ENCODE peak calls at places on chromosomes 1 and 21, in four cellular contexts. E is activated naive CD8-positive, alpha-beta T cell treated with anti-CD3 and anti-CD28 coated beads for 36 hours; P is skeletal muscle cell; S is NCI-H774. H is an unnamed sample.

GRCh38 chr21:42777064-42777756 is 102.1 kb downstream of the WDR4 start:
- DNase-seq in E (no peak), S (no peak), P (no peak), H (no peak)

GRCh38 chr1:231702804-231703203 is 76.2 kb downstream of the DISC1 start:
- DNase-seq in S (no peak), E (no peak), P (no peak), H (peak; percentile 18)

GRCh38 chr1:2314803-2315710 is 76.3 kb downstream of the MORN1 start:
- DNase-seq in E (peak; percentile 60), S (no peak), P (no peak), H (no peak)

GRCh38 chr1:200154069-200154767 is 126.7 kb downstream of the NR5A2 start:
- DNase-seq in P (no peak), E (peak; percentile 51), S (no peak), H (no peak)

GRCh38 chr1:10540277-10541005 is 65.7 kb downstream of the PEX14 start:
- DNase-seq in E (no peak), P (no peak), S (no peak), H (no peak)

GRCh38 chr1:170765712-170766330 is 101.9 kb downstream of the PRRX1 start:
- DNase-seq in P (no peak), E (no peak), S (no peak), H (peak; percentile 8)

GRCh38 chr1:25922064-25922632 is 15.9 kb upstream of the STMN1 start:
- DNase-seq in S (peak; percentile 46), E (no peak), P (no peak), H (no peak)

GRCh38 chr1:10755977-10756521 is 40.4 kb downstream of the CASZ1 start:
- DNase-seq in E (peak; percentile 61), P (no peak), S (no peak), H (no peak)

GRCh38 chr1:41905103-41905675 is 13.5 kb downstream of the HIVEP3 start:
- DNase-seq in S (no peak), P (no peak), E (no peak), H (no peak)

GRCh38 chr21:35764077-35764476 is 296.2 kb downstream of the SETD4 start:
- DNase-seq in S (no peak), P (no peak), E (no peak), H (no peak)

GRCh38 chr1:119327066-119327435 is 41.5 kb upstream of the HAO2 start:
- DNase-seq in P (no peak), E (no peak), S (no peak), H (no peak)

GRCh38 chr1:118960026-118960561 is 28.0 kb downstream of the TBX15 start:
- DNase-seq in S (no peak), P (peak; percentile 75), E (no peak), H (no peak)

GRCh38 chr1:107139833-107140702 is 771 bp upstream of the NTNG1 start:
- DNase-seq in E (peak; percentile 34), S (no peak), P (peak; percentile 57), H (no peak)

GRCh38 chr1:40709802-40710278 is 18.3 kb downstream of the NFYC start:
- DNase-seq in E (no peak), S (no peak), P (no peak), H (no peak)

GRCh38 chr1:85297855-85298629 is 21.6 kb upstream of the BCL10 start:
- DNase-seq in S (peak; percentile 66), P (peak; percentile 99), E (peak; percentile 82), H (peak; percentile 98)

GRCh38 chr21:36511484-36512227 is 31.7 kb upstream of the CLDN14 start:
- DNase-seq in E (no peak), S (no peak), P (no peak), H (no peak)

GRCh38 chr21:42037943-42038342 is 27.8 kb upstream of the ZBTB21 start:
- DNase-seq in P (no peak), E (no peak), S (no peak), H (no peak)

GRCh38 chr1:196209983-196210382 is 398.3 kb downstream of the KCNT2 start:
- DNase-seq in S (no peak), E (no peak), P (peak; percentile 48), H (no peak)

GRCh38 chr1:8941906-8942305 is 3.8 kb upstream of the CA6 start:
- DNase-seq in S (no peak), P (peak; percentile 41), E (no peak), H (peak; percentile 61)

GRCh38 chr1:210328746-210329488 is at the start of gene HHAT:
- DNase-seq in P (peak; percentile 25), E (peak; percentile 78), S (peak; percentile 72), H (peak; percentile 24)

GRCh38 chr1:180062452-180062971 is 92.2 kb upstream of the QSOX1 start:
- DNase-seq in S (no peak), E (no peak), P (no peak), H (no peak)

GRCh38 chr1:26003756-26004155 is 5.9 kb upstream of the PAFAH2 start:
- DNase-seq in S (no peak), P (no peak), E (no peak), H (no peak)

GRCh38 chr1:57142999-57143398 is 177.2 kb upstream of the C8B start:
- DNase-seq in S (no peak), P (peak; percentile 41), E (no peak), H (no peak)

GRCh38 chr1:14598007-14598497 is 433 bp upstream of the KAZN start:
- DNase-seq in S (no peak), E (no peak), P (no peak), H (no peak)

GRCh38 chr1:200362421-200362820 is 47.4 kb downstream of the ZNF281 start:
- DNase-seq in P (no peak), E (no peak), S (no peak), H (no peak)